ENCODE peak calls at places on chromosomes 11 and 22, in six cellular contexts. M is EH; L is activated CD4-positive, alpha-beta T cell treated with anti-CD3 and anti-CD28 coated beads, Interleukin-2, amount 50 U/mL, for 24 hours; J is dermis blood vessel endothelial cell; G is naive thymus-derived CD8-positive, alpha-beta T cell; C is HAP-1. V is an unnamed sample.

GRCh38 chr11:130087294-130087926 is 17.7 kb downstream of the APLP2 start:
- DNase-seq in G (no peak), M (no peak), L (no peak), C (no peak), J (peak), V (no peak)

GRCh38 chr11:103007521-103007920 is 52.0 kb upstream of the MMP13 start:
- DNase-seq in L (no peak), G (no peak), J (no peak), C (no peak), M (peak), V (no peak)

GRCh38 chr11:112963368-112963955 is 2.2 kb downstream of the NCAM1 start:
- DNase-seq in L (no peak), M (no peak), G (no peak), C (no peak), J (no peak), V (peak)

GRCh38 chr11:12526789-12527188 is 147.4 kb upstream of the TEAD1 start:
- DNase-seq in C (no peak), M (peak), J (peak), L (no peak), G (no peak), V (no peak)

GRCh38 chr11:119779195-119780071 is 50.4 kb upstream of the NECTIN1 start:
- DNase-seq in G (no peak), C (no peak), J (no peak), M (no peak), L (no peak), V (no peak)

GRCh38 chr22:38843716-38844660 is at the start of gene NPTXR:
- DNase-seq in J (peak), G (peak), L (no peak), M (peak), C (peak), V (peak)

GRCh38 chr22:43345761-43346261 is 2.6 kb upstream of the SCUBE1 start:
- DNase-seq in M (no peak), G (no peak), J (no peak), L (no peak), C (no peak), V (no peak)

GRCh38 chr11:73331138-73331916 is 23.3 kb downstream of the ARHGEF17 start:
- DNase-seq in G (no peak), J (no peak), C (peak), M (peak), L (no peak), V (peak)

GRCh38 chr22:38110863-38111852 is 674 bp upstream of the BAIAP2L2 start:
- DNase-seq in J (no peak), C (no peak), M (no peak), G (no peak), L (no peak), V (no peak)

GRCh38 chr11:9664276-9665171 is 647 bp downstream of the SWAP70 start:
- DNase-seq in M (peak), L (no peak), C (peak), J (peak), G (peak), V (no peak)

GRCh38 chr22:41892721-41893120 is 22.2 kb downstream of the SHISA8 start:
- DNase-seq in G (no peak), M (no peak), C (no peak), J (no peak), L (no peak), V (no peak)

GRCh38 chr11:57474751-57475115 is 14.4 kb downstream of the RTN4RL2 start:
- DNase-seq in G (no peak), M (no peak), L (no peak), J (no peak), C (no peak), V (no peak)

V was measured in neuronal stem cell.